ENCODE peak calls at places on chromosomes 3 and 15, in four cellular contexts. L is NCI-H2171 treated with DMSO at 0.1 percent for 48 hours; B is ELR; U is activated naive CD4-positive, alpha-beta T cell. G is an unnamed sample.

GRCh38 chr3:194080473-194080872 is 55.5 kb upstream of the HES1 start:
- DNase-seq in U (no peak), L (no peak), B (no peak), G (no peak)

GRCh38 chr15:58856090-58856489 is 77.4 kb downstream of the SLTM start:
- DNase-seq in B (peak; percentile 46), U (no peak), L (no peak), G (no peak)

GRCh38 chr15:76987896-76988860 is 6.7 kb upstream of the PSTPIP1 start:
- DNase-seq in B (no peak), L (no peak), U (no peak), G (no peak)

GRCh38 chr3:106262976-106263375 is 394.2 kb upstream of the CBLB start:
- DNase-seq in B (no peak), U (no peak), L (no peak), G (no peak)

GRCh38 chr3:168989396-168989795 is 674.1 kb downstream of the MECOM start:
- DNase-seq in L (no peak), B (no peak), U (no peak), G (no peak)

GRCh38 chr3:82353281-82354171 is 592.1 kb upstream of the GBE1 start:
- DNase-seq in B (no peak), U (no peak), L (no peak), G (no peak)

GRCh38 chr3:12979947-12980487 is 93.2 kb downstream of the IQSEC1 start:
- DNase-seq in L (no peak), U (no peak), B (no peak), G (no peak)

GRCh38 chr3:167740961-167741587 is 5.6 kb downstream of the SERPINI1 start:
- DNase-seq in L (no peak), B (peak; percentile 60), U (peak; percentile 5), G (no peak)

GRCh38 chr3:46725663-46726314 is 8.1 kb upstream of the PRSS50 start:
- DNase-seq in L (no peak), U (no peak), B (no peak), G (no peak)

GRCh38 chr3:57783186-57784088 is 27.3 kb downstream of the SLMAP start:
- DNase-seq in U (no peak), B (no peak), L (no peak), G (no peak)

GRCh38 chr15:99399612-99400011 is 148.3 kb downstream of the LRRC28 start:
- DNase-seq in U (no peak), B (no peak), L (no peak), G (no peak)

GRCh38 chr15:50260969-50261496 is 4.5 kb downstream of the HDC start:
- DNase-seq in U (no peak), B (no peak), L (no peak), G (no peak)

GRCh38 chr3:42175841-42176240 is 84.7 kb downstream of the TRAK1 start:
- DNase-seq in U (no peak), L (no peak), B (no peak), G (no peak)

GRCh38 chr3:186143280-186143679 is 34.4 kb upstream of the ETV5 start:
- DNase-seq in L (no peak), U (no peak), B (no peak), G (no peak)

GRCh38 chr3:23263796-23264195 is 60.7 kb downstream of the UBE2E2 start:
- DNase-seq in B (peak; percentile 89), U (no peak), L (no peak), G (no peak)

GRCh38 chr3:99659032-99659431 is 20.6 kb downstream of the COL8A1 start:
- DNase-seq in L (no peak), B (peak; percentile 98), U (no peak), G (no peak)

GRCh38 chr3:129820587-129820986 is 72.9 kb downstream of the TMCC1 start:
- DNase-seq in L (no peak), B (no peak), U (no peak), G (no peak)

GRCh38 chr3:56957520-56957919 is 102.9 kb upstream of the SPATA12 start:
- DNase-seq in B (no peak), U (no peak), L (no peak), G (no peak)

GRCh38 chr3:58531956-58532355 is 5.0 kb downstream of the ACOX2 start:
- DNase-seq in L (no peak), B (peak; percentile 68), U (no peak), G (no peak)

GRCh38 chr3:151766454-151766853 is 32.7 kb downstream of the AADACL2 start:
- DNase-seq in L (no peak), U (no peak), B (peak; percentile 77), G (no peak)

GRCh38 chr15:31079519-31079918 is 22.0 kb downstream of the TRPM1 start:
- DNase-seq in U (no peak), L (no peak), B (peak; percentile 78), G (no peak)

GRCh38 chr15:91844928-91845327 is 8.6 kb upstream of the SLCO3A1 start:
- DNase-seq in B (no peak), U (no peak), L (no peak), G (no peak)

GRCh38 chr3:143601738-143602480 is 246.4 kb downstream of the SLC9A9 start:
- DNase-seq in U (no peak), B (no peak), L (no peak), G (no peak)

GRCh38 chr3:37074178-37074577 is 80.9 kb downstream of the MLH1 start:
- DNase-seq in U (no peak), B (peak; percentile 76), L (no peak), G (no peak)

GRCh38 chr3:111311126-111311525 is 230.9 kb upstream of the CD96 start:
- DNase-seq in B (no peak), U (no peak), L (no peak), G (no peak)

G was measured in stimulated activated CD4-positive, alpha-beta T cell treated with anti-CD3 and anti-CD28 coated beads, Interleukin-1b, Interleukin-23, amount 100 ng/mL, for 1 hour.